ENCODE peak calls at places on chromosomes 7 and 10, in eight cellular contexts. U is AG20443, X is AG08396, E is right lobe of liver, V is HT-29, F is posterior vena cava, I is HFFc6, N is GM19239. B is an unnamed sample.

GRCh38 chr7:100565133-100565571 is 8.5 kb downstream of the SAP25 start:
- DNase-seq in E (peak; percentile 42), F (no peak), I (no peak), X (no peak), V (no peak), N (no peak), U (no peak), B (no peak)

GRCh38 chr7:90816511-90817142 is 220.5 kb downstream of the CDK14 start:
- DNase-seq in U (peak; percentile 64), E (no peak), I (peak; percentile 99), X (peak; percentile 25), V (peak; percentile 50), F (no peak), N (peak; percentile 16), B (peak; percentile 87)

GRCh38 chr7:157276731-157277562 is 59.9 kb upstream of the DNAJB6 start:
- DNase-seq in E (no peak), N (no peak), I (peak; percentile 30), V (no peak), X (no peak), F (peak; percentile 90), U (peak; percentile 53), B (peak; percentile 46)

GRCh38 chr10:86376403-86376802 is 9.8 kb upstream of the GRID1 start:
- DNase-seq in E (no peak), U (no peak), F (no peak), I (no peak), V (no peak), X (no peak), N (no peak), B (no peak)

GRCh38 chr10:99676895-99677294 is 17.6 kb downstream of the ENTPD7 start:
- DNase-seq in N (no peak), V (no peak), X (no peak), U (no peak), E (no peak), I (no peak), F (no peak), B (no peak)

GRCh38 chr10:73296946-73297345 is 44.5 kb upstream of the MRPS16 start:
- DNase-seq in E (no peak), F (no peak), I (no peak), N (no peak), X (no peak), U (no peak), V (no peak), B (no peak)

GRCh38 chr10:89352039-89352597 is 24.3 kb downstream of the IFIT3 start:
- DNase-seq in E (peak; percentile 56), X (peak; percentile 72), U (peak; percentile 81), F (no peak), I (peak; percentile 99), V (peak; percentile 72), N (no peak), B (peak; percentile 99)

GRCh38 chr7:159078911-159079270 is 65.8 kb downstream of the VIPR2 start:
- DNase-seq in V (peak; percentile 58), E (no peak), N (no peak), U (no peak), F (peak; percentile 12), I (no peak), X (no peak), B (no peak)

GRCh38 chr7:157693071-157693520 is 356.3 kb downstream of the DNAJB6 start:
- DNase-seq in N (no peak), F (peak; percentile 77), E (no peak), X (no peak), V (no peak), I (no peak), U (no peak), B (no peak)

GRCh38 chr10:123782549-123782948 is 109.1 kb downstream of the CPXM2 start:
- DNase-seq in N (no peak), I (no peak), X (no peak), F (no peak), E (no peak), V (no peak), U (no peak), B (no peak)